ENCODE peak calls at places on chromosomes 12 and 14, in four cellular contexts. C, M, P and Z are unnamed samples.

GRCh38 chr12:101697930-101698781 is 716 bp downstream of the CHPT1 start:
- DNase-seq in C (peak; percentile 48), M (no peak), P (peak; percentile 52), Z (peak; percentile 46)

GRCh38 chr12:126342866-126343265 is 1277.6 kb downstream of the AACS start:
- DNase-seq in C (no peak), M (no peak), P (no peak), Z (no peak)

GRCh38 chr14:75647650-75648049 is 13.0 kb downstream of the ERG28 start:
- DNase-seq in C (peak; percentile 12), M (no peak), P (no peak), Z (no peak)

GRCh38 chr12:113069149-113069548 is 12.6 kb downstream of the DTX1 start:
- DNase-seq in C (no peak), M (no peak), P (no peak), Z (no peak)

GRCh38 chr12:121764808-121765207 is 28.7 kb downstream of the RHOF start:
- DNase-seq in C (no peak), M (no peak), P (no peak), Z (no peak)

GRCh38 chr14:105334383-105335230 is 20.1 kb downstream of the PACS2 start:
- DNase-seq in C (no peak), M (peak; percentile 16), P (no peak), Z (peak; percentile 33)

GRCh38 chr12:58295268-58295667 is 353.9 kb downstream of the ATP23 start:
- DNase-seq in C (no peak), M (no peak), P (no peak), Z (no peak)

GRCh38 chr14:75515631-75515999 is 6.7 kb upstream of the BATF start:
- DNase-seq in C (no peak), M (no peak), P (no peak), Z (no peak)

GRCh38 chr12:89060133-89060532 is 292.2 kb downstream of the DUSP6 start:
- DNase-seq in C (no peak), M (no peak), P (no peak), Z (no peak)

GRCh38 chr14:28653521-28653920 is 113.1 kb upstream of the FOXG1 start:
- DNase-seq in C (peak; percentile 93), M (no peak), P (no peak), Z (no peak)

GRCh38 chr12:121580959-121581680 is at the start of gene KDM2B:
- DNase-seq in C (peak; percentile 59), M (no peak), P (peak; percentile 59), Z (no peak)

GRCh38 chr12:58159941-58160340 is 218.6 kb downstream of the ATP23 start:
- DNase-seq in C (no peak), M (no peak), P (no peak), Z (no peak)

GRCh38 chr12:89840162-89840922 is 131.7 kb upstream of the ATP2B1 start:
- DNase-seq in C (no peak), M (no peak), P (no peak), Z (no peak)

GRCh38 chr14:51225751-51226150 is 14.3 kb upstream of the TMX1 start:
- DNase-seq in C (no peak), M (no peak), P (no peak), Z (no peak)

GRCh38 chr14:63594455-63595372 is 47.0 kb downstream of the WDR89 start:
- DNase-seq in C (no peak), M (no peak), P (no peak), Z (no peak)

DNA sequence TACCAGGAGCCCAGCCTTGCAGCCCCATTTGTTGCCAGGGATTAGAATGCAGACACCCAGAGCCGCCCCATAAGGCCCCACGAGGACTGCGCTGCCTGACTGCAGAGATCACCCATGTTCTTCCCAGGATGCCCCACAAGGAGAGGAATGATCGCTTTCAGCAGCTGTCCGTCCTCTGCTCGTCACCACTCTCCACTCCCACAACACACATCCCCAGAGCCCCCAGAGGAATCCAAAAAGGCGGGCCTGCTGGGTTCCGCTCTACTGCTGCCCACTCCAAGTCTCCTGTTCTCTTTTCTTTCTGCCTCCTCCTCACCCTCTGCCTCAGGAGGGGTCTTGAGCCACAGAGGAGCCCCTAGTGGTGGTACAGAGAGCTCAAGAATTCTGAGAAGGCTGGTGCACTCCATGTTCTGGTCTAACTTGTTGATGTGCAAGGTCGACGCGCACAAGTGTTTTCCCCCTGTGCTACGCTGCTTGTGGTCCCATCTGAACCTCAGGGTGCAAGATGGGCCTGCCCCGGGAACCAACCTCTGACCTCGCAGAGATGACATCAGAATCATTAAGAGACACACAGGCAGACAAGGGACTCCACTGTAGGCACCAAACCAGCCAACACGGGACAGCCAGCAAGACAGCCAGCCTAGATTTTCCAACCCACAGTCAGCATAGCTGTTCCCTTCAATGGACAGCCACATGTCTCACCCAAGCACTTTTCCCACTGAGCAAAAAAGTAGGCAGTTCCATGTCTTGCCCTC is 30.0 kb downstream of the PXN start:
- DNase-seq in C (no peak), M (peak; percentile 55), P (no peak), Z (no peak)
- TF ChIP-seq CTCF in C (peak; percentile 59), M (peak; percentile 24), P (no peak), Z (no peak)

GRCh38 chr12:111691262-111691661 is 5.4 kb downstream of the ACAD10 start:
- DNase-seq in C (no peak), M (no peak), P (no peak), Z (no peak)

GRCh38 chr12:111687255-111687654 is 1.4 kb downstream of the ACAD10 start:
- DNase-seq in C (peak; percentile 43), M (no peak), P (no peak), Z (no peak)

GRCh38 chr12:111687952-111688351 is 2.1 kb downstream of the ACAD10 start:
- DNase-seq in C (no peak), M (no peak), P (no peak), Z (no peak)

GRCh38 chr12:111693818-111694217 is 8.0 kb downstream of the ACAD10 start:
- DNase-seq in C (no peak), M (no peak), P (no peak), Z (no peak)

DNA sequence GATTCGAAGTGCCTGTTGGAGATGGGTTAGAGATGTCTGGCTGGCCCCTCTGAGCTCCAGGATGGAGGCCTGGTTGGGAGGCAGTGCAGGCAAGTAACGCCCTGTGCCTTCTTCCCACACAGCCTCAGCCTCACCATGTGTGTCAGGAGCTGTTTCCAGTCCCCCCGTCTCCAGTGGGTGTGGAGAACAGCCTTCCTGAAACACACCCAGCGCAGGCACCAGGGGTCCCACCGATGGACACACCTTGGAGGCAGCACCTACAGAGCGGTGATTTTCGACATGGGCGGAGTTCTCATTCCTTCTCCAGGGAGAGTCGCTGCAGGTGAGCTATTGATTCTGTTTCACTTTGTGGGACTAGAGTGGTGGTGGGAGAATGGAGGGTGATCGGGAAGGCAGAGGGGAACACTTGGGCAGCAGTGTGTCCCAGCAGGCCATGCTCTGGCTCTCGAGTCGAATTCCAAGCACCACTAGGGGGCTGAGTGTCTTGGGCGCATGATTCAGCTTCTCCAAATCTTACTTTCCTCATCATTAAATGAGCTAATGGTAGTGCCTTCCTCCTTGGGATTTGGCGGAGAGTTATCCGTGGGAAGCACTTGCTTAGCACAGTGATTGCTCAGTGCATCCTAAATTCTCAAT is 6.8 kb downstream of the ACAD10 start:
- DNase-seq in C (peak; percentile 29), M (peak; percentile 18), P (no peak), Z (no peak)
- TF ChIP-seq CTCF in C (peak; percentile 66), M (peak; percentile 27), P (no peak), Z (no peak)

DNA sequence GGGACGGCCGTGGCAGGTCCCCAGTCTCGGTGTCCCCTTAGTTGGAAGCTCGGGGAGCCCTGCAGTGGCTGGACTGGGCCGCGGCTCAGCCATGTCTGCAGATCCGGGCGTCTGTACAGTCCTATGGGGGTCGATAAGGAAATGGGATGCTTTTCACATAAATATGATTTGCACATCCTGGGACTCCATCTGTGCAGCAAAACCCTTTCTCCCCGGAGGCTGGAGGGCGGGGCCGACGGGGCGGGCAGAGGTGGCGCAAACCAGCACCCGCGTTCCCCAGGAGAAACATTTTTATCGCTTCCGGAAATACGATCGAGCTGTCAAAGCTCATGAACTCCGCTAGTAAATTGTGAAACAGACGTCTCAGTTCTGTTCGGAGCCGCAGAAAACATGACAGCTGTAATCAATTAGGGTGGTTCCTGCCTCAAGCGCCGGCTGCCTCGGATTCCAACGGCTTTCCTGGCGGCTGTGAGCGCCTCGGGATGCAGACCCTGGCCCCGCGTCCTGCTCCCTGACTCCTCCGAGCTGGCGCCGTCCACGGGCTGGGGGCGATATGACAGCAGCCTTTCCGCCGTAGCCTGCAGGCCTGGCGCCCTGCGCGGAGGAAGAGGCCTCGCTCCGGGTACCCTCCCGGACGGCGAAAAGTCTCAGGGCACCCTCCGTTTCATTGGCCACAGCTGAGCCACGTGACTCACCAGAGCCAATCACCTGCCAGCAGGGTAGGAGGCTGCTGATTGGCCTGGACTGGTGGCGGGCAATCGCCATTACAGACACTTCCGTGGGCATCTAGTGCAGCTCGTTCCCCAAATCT is 23.0 kb downstream of the DIO3 start:
- DNase-seq in C (no peak), M (peak; percentile 7), P (no peak), Z (no peak)
- TF ChIP-seq CTCF in C (no peak), M (no peak), P (no peak), Z (no peak)

GRCh38 chr12:7907009-7907408 is 29.0 kb downstream of the SLC2A3 start:
- DNase-seq in C (peak; percentile 64), M (peak; percentile 40), P (no peak), Z (no peak)
- TF ChIP-seq CTCF in C (peak; percentile 46), M (peak; percentile 17), P (no peak), Z (no peak)

GRCh38 chr12:117313906-117314305 is 47.5 kb downstream of the NOS1 start:
- DNase-seq in C (no peak), M (no peak), P (no peak), Z (no peak)

GRCh38 chr12:117312770-117313169 is 48.7 kb downstream of the NOS1 start:
- DNase-seq in C (no peak), M (no peak), P (no peak), Z (no peak)

DNA sequence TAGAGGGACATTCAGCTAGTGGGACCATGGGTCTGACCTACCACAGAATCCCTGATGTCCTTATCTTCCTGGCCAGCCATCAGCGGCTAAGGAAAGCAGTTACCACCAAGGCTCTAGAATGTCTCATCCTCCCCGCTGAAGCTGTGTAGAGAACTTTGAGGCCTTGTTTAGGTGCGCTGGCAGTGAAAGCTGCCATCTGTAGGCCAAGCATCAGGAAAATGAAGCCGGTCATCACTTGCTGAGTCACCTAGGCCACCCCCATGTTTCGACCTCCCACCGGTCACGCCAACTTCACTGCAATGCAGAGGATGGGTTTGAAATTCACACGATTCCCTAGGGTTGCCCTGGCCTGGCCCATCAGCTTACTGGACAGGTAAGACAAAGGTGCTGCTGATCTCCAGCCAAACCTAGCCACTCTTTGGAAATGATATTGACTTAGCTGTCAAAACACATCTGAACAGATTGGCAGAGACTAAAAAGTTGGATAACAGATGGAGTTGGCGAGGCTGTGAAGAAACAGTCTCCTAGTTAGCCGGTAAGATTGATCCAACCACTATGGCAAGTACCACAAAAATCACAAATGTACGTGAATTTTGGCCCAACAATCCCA is 52.0 kb downstream of the NOS1 start:
- DNase-seq in C (no peak), M (no peak), P (no peak), Z (no peak)
- TF ChIP-seq CTCF in C (no peak), M (no peak), P (no peak), Z (no peak)

GRCh38 chr14:71208702-71209357 is 301.6 kb downstream of the PCNX1 start:
- DNase-seq in C (no peak), M (no peak), P (no peak), Z (no peak)
- TF ChIP-seq CTCF in C (peak; percentile 59), M (peak; percentile 28), P (no peak), Z (no peak)